ENCODE peak calls at places on chromosome 22, in six cellular contexts. R is left kidney; T is GM04504; J is Daoy; B is non-pigmented ciliary epithelial cell; Y is activated CD8-positive, alpha-beta memory T cell treated with anti-CD3 and anti-CD28 coated beads for 1 hour. Z is an unnamed sample.

GRCh38 chr22:49242480-49242879 is 585.2 kb downstream of the BRD1 start:
- DNase-seq in R (no peak), T (no peak), J (no peak), B (no peak), Y (no peak), Z (no peak)

GRCh38 chr22:39515266-39516050 is 4.9 kb upstream of the ATF4 start:
- DNase-seq in R (no peak), T (no peak), J (no peak), B (no peak), Y (no peak), Z (no peak)

GRCh38 chr22:26690654-26691376 is 33.4 kb downstream of the MIAT start:
- DNase-seq in R (no peak), T (no peak), J (no peak), B (no peak), Y (no peak), Z (no peak)

GRCh38 chr22:44669725-44670027 is 32.3 kb upstream of the PRR5 start:
- DNase-seq in R (peak), T (no peak), J (peak), B (no peak), Y (no peak), Z (no peak)

GRCh38 chr22:35637254-35637653 is 11.0 kb upstream of the APOL6 start:
- DNase-seq in R (no peak), T (no peak), J (no peak), B (no peak), Y (no peak), Z (no peak)

GRCh38 chr22:43884600-43885318 is 7.1 kb downstream of the PNPLA5 start:
- DNase-seq in R (peak), T (no peak), J (peak), B (no peak), Y (peak), Z (peak)

GRCh38 chr22:41140365-41140957 is 48.1 kb downstream of the EP300 start:
- DNase-seq in R (no peak), T (no peak), J (no peak), B (no peak), Y (no peak), Z (no peak)

GRCh38 chr22:38350444-38351359 is 33.5 kb upstream of the CSNK1E start:
- DNase-seq in R (no peak), T (no peak), J (no peak), B (no peak), Y (no peak), Z (no peak)

GRCh38 chr22:38754247-38755154 is 1.3 kb downstream of the SUN2 start:
- DNase-seq in R (peak), T (no peak), J (peak), B (no peak), Y (no peak), Z (peak)

GRCh38 chr22:49580024-49580423 is 247.6 kb downstream of the BRD1 start:
- DNase-seq in R (no peak), T (no peak), J (no peak), B (no peak), Y (no peak), Z (no peak)

GRCh38 chr22:25546751-25547150 is 17.7 kb upstream of the GRK3 start:
- DNase-seq in R (no peak), T (no peak), J (peak), B (no peak), Y (no peak), Z (no peak)

GRCh38 chr22:37784829-37785495 is 22.8 kb upstream of the GCAT start:
- DNase-seq in R (no peak), T (no peak), J (no peak), B (no peak), Y (no peak), Z (no peak)

GRCh38 chr22:20514658-20515406 is 7.4 kb downstream of the MED15 start:
- DNase-seq in R (no peak), T (peak), J (peak), B (peak), Y (no peak), Z (peak)

GRCh38 chr22:36368359-36368983 is 19.3 kb downstream of the MYH9 start:
- DNase-seq in R (peak), T (peak), J (peak), B (no peak), Y (no peak), Z (peak)

GRCh38 chr22:44881624-44882023 is 128.2 kb downstream of the PHF21B start:
- DNase-seq in R (no peak), T (no peak), J (no peak), B (no peak), Y (no peak), Z (no peak)

GRCh38 chr22:26494506-26494905 is 10.8 kb downstream of the SRRD start:
- DNase-seq in R (no peak), T (no peak), J (no peak), B (no peak), Y (no peak), Z (no peak)

GRCh38 chr22:31173386-31174145 is 13.6 kb downstream of the RNF185 start:
- DNase-seq in R (no peak), T (peak), J (peak), B (peak), Y (no peak), Z (peak)

GRCh38 chr22:37777122-37777687 is 30.5 kb upstream of the GCAT start:
- DNase-seq in R (peak), T (peak), J (peak), B (peak), Y (no peak), Z (no peak)

GRCh38 chr22:33666661-33667619 is 253.3 kb downstream of the LARGE1 start:
- DNase-seq in R (no peak), T (no peak), J (no peak), B (no peak), Y (no peak), Z (no peak)

GRCh38 chr22:45968003-45968650 is 8.8 kb downstream of the WNT7B start:
- DNase-seq in R (no peak), T (no peak), J (peak), B (no peak), Y (no peak), Z (no peak)

GRCh38 chr22:49634006-49634772 is 193.5 kb downstream of the BRD1 start:
- DNase-seq in R (no peak), T (no peak), J (no peak), B (no peak), Y (no peak), Z (no peak)

GRCh38 chr22:30313527-30314385 is 13.0 kb downstream of the TBC1D10A start:
- DNase-seq in R (no peak), T (no peak), J (peak), B (no peak), Y (no peak), Z (no peak)

GRCh38 chr22:22185844-22186499 is 58.6 kb upstream of the VPREB1 start:
- DNase-seq in R (no peak), T (no peak), J (no peak), B (no peak), Y (no peak), Z (no peak)

GRCh38 chr22:46736705-46737104 is 1.3 kb downstream of the CERK start:
- DNase-seq in R (no peak), T (no peak), J (no peak), B (no peak), Y (no peak), Z (no peak)

GRCh38 chr22:41491379-41492100 is 22.6 kb downstream of the ACO2 start:
- DNase-seq in R (peak), T (no peak), J (no peak), B (no peak), Y (no peak), Z (no peak)

GRCh38 chr22:41481131-41481830 is 12.4 kb downstream of the ACO2 start:
- DNase-seq in R (no peak), T (peak), J (peak), B (no peak), Y (no peak), Z (no peak)

GRCh38 chr22:29574762-29575450 is 6.0 kb downstream of the NIPSNAP1 start:
- DNase-seq in R (no peak), T (no peak), J (no peak), B (no peak), Y (no peak), Z (no peak)

GRCh38 chr22:47586038-47586437 is 823.6 kb downstream of the TBC1D22A start:
- DNase-seq in R (no peak), T (no peak), J (no peak), B (no peak), Y (no peak), Z (no peak)

GRCh38 chr22:48885271-48885918 is 942.3 kb downstream of the BRD1 start:
- DNase-seq in R (peak), T (no peak), J (no peak), B (no peak), Y (no peak), Z (no peak)

GRCh38 chr22:19759994-19760651 is 455 bp upstream of the TBX1 start:
- DNase-seq in R (no peak), T (no peak), J (no peak), B (no peak), Y (no peak), Z (no peak)

GRCh38 chr22:32661296-32661695 is 140.2 kb upstream of the TIMP3 start:
- DNase-seq in R (no peak), T (peak), J (peak), B (peak), Y (no peak), Z (peak)

GRCh38 chr22:20312396-20313191 is 7.3 kb downstream of the DGCR6L start:
- DNase-seq in R (no peak), T (no peak), J (no peak), B (no peak), Y (no peak), Z (no peak)

GRCh38 chr22:25741692-25742626 is at the start of gene MYO18B:
- DNase-seq in R (no peak), T (no peak), J (no peak), B (no peak), Y (no peak), Z (no peak)

Z was measured in amniotic stem cell.